ENCODE peak calls at places on chromosomes 5 and 9, in five cellular contexts. One of them, this sample, is unnamed.

GRCh38 chr5:120096413-120096812 is 367.7 kb upstream of the PRR16 start:
- DNase-seq in H1: no peak
- DNase-seq in GM12878: no peak
- DNase-seq in HepG2: no peak
- DNase-seq in A549: no peak
- DNase-seq in this sample: no peak

GRCh38 chr5:83628360-83628759 is 92.3 kb downstream of the HAPLN1 start:
- DNase-seq in H1: no peak
- DNase-seq in A549: no peak
- DNase-seq in GM12878: no peak
- DNase-seq in HepG2: no peak
- DNase-seq in this sample: no peak

GRCh38 chr5:173764321-173765029 is 123.7 kb upstream of the CPEB4 start:
- DNase-seq in HepG2: peak; percentile 88
- DNase-seq in GM12878: no peak
- DNase-seq in A549: peak; percentile 96
- DNase-seq in H1: no peak
- DNase-seq in this sample: peak; percentile 82

GRCh38 chr5:65987982-65988381 is 61.6 kb downstream of the ERBIN start:
- DNase-seq in A549: no peak
- DNase-seq in GM12878: no peak
- DNase-seq in HepG2: no peak
- DNase-seq in H1: no peak
- DNase-seq in this sample: no peak

GRCh38 chr9:16815042-16815441 is 55.4 kb downstream of the BNC2 start:
- DNase-seq in GM12878: no peak
- DNase-seq in H1: no peak
- DNase-seq in HepG2: no peak
- DNase-seq in A549: no peak
- DNase-seq in this sample: no peak

GRCh38 chr9:93230601-93231000 is 46.7 kb downstream of the WNK2 start:
- DNase-seq in H1: no peak
- DNase-seq in GM12878: no peak
- DNase-seq in HepG2: no peak
- DNase-seq in A549: no peak
- DNase-seq in this sample: no peak

GRCh38 chr5:112159435-112159834 is 259.6 kb downstream of the EPB41L4A start:
- DNase-seq in A549: no peak
- DNase-seq in GM12878: no peak
- DNase-seq in HepG2: no peak
- DNase-seq in H1: no peak
- DNase-seq in this sample: no peak

GRCh38 chr9:128712451-128713410 is 10.4 kb downstream of the PKN3 start:
- DNase-seq in GM12878: no peak
- DNase-seq in HepG2: no peak
- DNase-seq in H1: no peak
- DNase-seq in A549: no peak
- DNase-seq in this sample: no peak

GRCh38 chr9:87119328-87119881 is 172.1 kb upstream of the GAS1 start:
- DNase-seq in H1: no peak
- DNase-seq in GM12878: no peak
- DNase-seq in A549: no peak
- DNase-seq in HepG2: no peak
- DNase-seq in this sample: no peak

GRCh38 chr5:168171901-168172717 is 119.3 kb upstream of the WWC1 start:
- DNase-seq in GM12878: no peak
- DNase-seq in H1: no peak
- DNase-seq in A549: no peak
- DNase-seq in HepG2: no peak
- DNase-seq in this sample: no peak

GRCh38 chr5:80217667-80218066 is 38.2 kb downstream of the SERINC5 start:
- DNase-seq in GM12878: no peak
- DNase-seq in H1: no peak
- DNase-seq in HepG2: no peak
- DNase-seq in A549: no peak
- DNase-seq in this sample: no peak

GRCh38 chr9:121498487-121499176 is 1.0 kb downstream of the GGTA1 start:
- DNase-seq in GM12878: no peak
- DNase-seq in A549: peak; percentile 55
- DNase-seq in HepG2: no peak
- DNase-seq in H1: no peak
- DNase-seq in this sample: no peak

GRCh38 chr5:51380603-51381207 is 2.5 kb upstream of the ISL1 start:
- DNase-seq in A549: peak; percentile 16
- DNase-seq in GM12878: no peak
- DNase-seq in H1: no peak
- DNase-seq in HepG2: peak; percentile 6
- DNase-seq in this sample: peak; percentile 33

GRCh38 chr9:274101-274500 is 59.4 kb downstream of the DOCK8 start:
- DNase-seq in GM12878: no peak
- DNase-seq in A549: no peak
- DNase-seq in H1: no peak
- DNase-seq in HepG2: no peak
- DNase-seq in this sample: no peak

GRCh38 chr5:67983251-67983941 is 232.2 kb upstream of the PIK3R1 start:
- DNase-seq in A549: no peak
- DNase-seq in GM12878: no peak
- DNase-seq in H1: no peak
- DNase-seq in HepG2: no peak
- DNase-seq in this sample: no peak

GRCh38 chr5:28473531-28474107 is 1435.2 kb upstream of the CDH9 start:
- DNase-seq in H1: no peak
- DNase-seq in GM12878: no peak
- DNase-seq in A549: no peak
- DNase-seq in HepG2: peak; percentile 23
- DNase-seq in this sample: no peak

GRCh38 chr9:68746564-68746963 is 41.5 kb downstream of the PIP5K1B start:
- DNase-seq in HepG2: no peak
- DNase-seq in H1: no peak
- DNase-seq in A549: no peak
- DNase-seq in GM12878: no peak
- DNase-seq in this sample: no peak

DNA sequence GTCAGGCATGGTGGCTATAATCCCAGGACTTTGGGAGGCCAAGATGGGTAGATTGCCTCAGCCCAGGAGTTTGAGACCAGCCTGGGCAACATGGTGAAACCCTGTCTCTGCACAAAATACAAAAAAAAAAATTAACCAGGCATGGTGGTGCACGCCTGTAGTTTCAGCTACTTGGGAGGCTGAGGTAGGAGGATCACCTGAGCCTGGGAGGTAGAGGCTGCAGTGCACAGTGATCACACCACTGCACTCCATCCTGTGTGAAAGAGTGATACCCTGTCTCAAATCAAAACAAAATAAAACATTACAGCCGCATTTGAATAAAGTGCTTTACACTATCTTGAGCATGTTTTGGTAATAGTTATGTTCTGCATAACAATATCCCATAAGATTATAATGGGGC is 74.0 kb downstream of the IQGAP2 start:
- DNase-seq in GM12878: no peak
- DNase-seq in A549: no peak
- DNase-seq in HepG2: no peak
- DNase-seq in H1: no peak
- DNase-seq in this sample: no peak
- H3K4me1 ChIP-seq in GM12878: no peaks in the 10 kb centered on the region
- H3K4me1 ChIP-seq in A549: peaks cover 31% of the 10 kb centered on the region
- H3K4me1 ChIP-seq in HepG2: peaks cover 82% of the 10 kb centered on the region
- H3K4me1 ChIP-seq in H1: peaks cover 2% of the 10 kb centered on the region
- H3K4me1 ChIP-seq in this sample: peaks cover 40% of the 10 kb centered on the region

GRCh38 chr5:142796492-142797109 is 26.4 kb downstream of the ARHGAP26 start:
- DNase-seq in HepG2: no peak
- DNase-seq in A549: no peak
- DNase-seq in GM12878: no peak
- DNase-seq in H1: no peak
- DNase-seq in this sample: no peak

GRCh38 chr5:142797420-142797819 is 27.2 kb downstream of the ARHGAP26 start:
- DNase-seq in GM12878: no peak
- DNase-seq in HepG2: no peak
- DNase-seq in H1: no peak
- DNase-seq in A549: no peak
- DNase-seq in this sample: no peak

GRCh38 chr5:142800776-142801494 is 30.8 kb downstream of the ARHGAP26 start:
- DNase-seq in A549: no peak
- DNase-seq in H1: no peak
- DNase-seq in HepG2: no peak
- DNase-seq in GM12878: peak; percentile 48
- DNase-seq in this sample: no peak

GRCh38 chr5:142795246-142795645 is 25.1 kb downstream of the ARHGAP26 start:
- DNase-seq in HepG2: no peak
- DNase-seq in H1: no peak
- DNase-seq in A549: no peak
- DNase-seq in GM12878: no peak
- DNase-seq in this sample: no peak

GRCh38 chr5:142798099-142798768 is 28.1 kb downstream of the ARHGAP26 start:
- DNase-seq in A549: no peak
- DNase-seq in GM12878: no peak
- DNase-seq in HepG2: peak; percentile 46
- DNase-seq in H1: no peak
- DNase-seq in this sample: no peak
- TF ChIP-seq HDAC2 in A549: no peak
- TF ChIP-seq HDAC2 in GM12878: no peak
- TF ChIP-seq HDAC2 in HepG2: no peak
- TF ChIP-seq HDAC2 in H1: no peak
- TF ChIP-seq HDAC2 in this sample: no peak

GRCh38 chr5:172109749-172110148 is 78.3 kb downstream of the STK10 start:
- DNase-seq in HepG2: no peak
- DNase-seq in H1: no peak
- DNase-seq in A549: no peak
- DNase-seq in GM12878: no peak
- DNase-seq in this sample: no peak
- H3K4me1 ChIP-seq in HepG2: peaks cover 10% of the 10 kb centered on the region
- H3K4me1 ChIP-seq in H1: peaks cover 2% of the 10 kb centered on the region
- H3K4me1 ChIP-seq in A549: peaks cover 19% of the 10 kb centered on the region
- H3K4me1 ChIP-seq in GM12878: peaks cover 48% of the 10 kb centered on the region
- H3K4me1 ChIP-seq in this sample: peaks cover 26% of the 10 kb centered on the region

GRCh38 chr5:56729488-56729887 is 85.9 kb upstream of the MAP3K1 start:
- DNase-seq in HepG2: no peak
- DNase-seq in GM12878: no peak
- DNase-seq in H1: no peak
- DNase-seq in A549: no peak
- DNase-seq in this sample: no peak
- TF ChIP-seq HDAC2 in HepG2: no peak
- TF ChIP-seq HDAC2 in GM12878: no peak
- TF ChIP-seq HDAC2 in H1: no peak
- TF ChIP-seq HDAC2 in A549: no peak
- TF ChIP-seq HDAC2 in this sample: no peak

This sample was measured in K562.